ENCODE peak calls at places on chromosomes 11 and 22, in six cellular contexts. D is H1, B is breast epithelium, U is stomach, V is K562, Z is transverse colon. W is an unnamed sample.

GRCh38 chr22:29040385-29041275 is 21.0 kb downstream of the C22orf31 start:
- DNase-seq in D (no peak), B (peak), U (peak), V (peak), Z (peak), W (no peak)

GRCh38 chr11:47593934-47594855 is at the start of gene C1QTNF4:
- DNase-seq in D (peak), B (no peak), U (no peak), V (no peak), Z (no peak), W (no peak)

GRCh38 chr11:96105197-96105895 is 181.4 kb upstream of the MTMR2 start:
- DNase-seq in D (no peak), B (no peak), U (no peak), V (no peak), Z (no peak), W (no peak)

GRCh38 chr11:22304337-22304961 is 33.7 kb upstream of the SLC17A6 start:
- DNase-seq in D (no peak), B (no peak), U (no peak), V (peak), Z (no peak), W (no peak)

GRCh38 chr22:30874431-30875370 is 93.9 kb downstream of the MORC2 start:
- DNase-seq in D (no peak), B (no peak), U (no peak), V (no peak), Z (no peak), W (no peak)

GRCh38 chr22:37048133-37048532 is 3.4 kb upstream of the KCTD17 start:
- DNase-seq in D (no peak), B (no peak), U (no peak), V (no peak), Z (no peak), W (no peak)

GRCh38 chr11:73866095-73866579 is 10.5 kb downstream of the COA4 start:
- DNase-seq in D (no peak), B (no peak), U (no peak), V (no peak), Z (no peak), W (no peak)

GRCh38 chr11:59199546-59200420 is 12.9 kb downstream of the MPEG1 start:
- DNase-seq in D (no peak), B (no peak), U (no peak), V (no peak), Z (no peak), W (no peak)

GRCh38 chr11:17544181-17544622 is at the start of gene USH1C:
- DNase-seq in D (peak), B (no peak), U (peak), V (peak), Z (peak), W (no peak)

GRCh38 chr22:46038516-46039430 is 61.8 kb upstream of the WNT7B start:
- DNase-seq in D (no peak), B (no peak), U (no peak), V (no peak), Z (no peak), W (no peak)

GRCh38 chr11:103907548-103908455 is 128.6 kb upstream of the DDI1 start:
- DNase-seq in D (no peak), B (no peak), U (no peak), V (no peak), Z (no peak), W (no peak)

GRCh38 chr11:15493066-15493465 is 378.3 kb downstream of the INSC start:
- DNase-seq in D (no peak), B (no peak), U (no peak), V (no peak), Z (no peak), W (peak)

GRCh38 chr11:67301951-67302516 is 1.3 kb upstream of the SSH3 start:
- DNase-seq in D (peak), B (no peak), U (peak), V (peak), Z (peak), W (no peak)

GRCh38 chr22:46596032-46596441 is 24.1 kb upstream of the GRAMD4 start:
- DNase-seq in D (no peak), B (no peak), U (no peak), V (no peak), Z (no peak), W (no peak)

GRCh38 chr11:65391007-65391406 is 4.6 kb downstream of the FRMD8 start:
- DNase-seq in D (no peak), B (no peak), U (no peak), V (no peak), Z (no peak), W (no peak)

GRCh38 chr11:65389294-65389980 is 3.0 kb downstream of the FRMD8 start:
- DNase-seq in D (no peak), B (no peak), U (no peak), V (no peak), Z (no peak), W (no peak)

GRCh38 chr11:65386307-65387081 is at the start of gene FRMD8:
- DNase-seq in D (peak), B (peak), U (peak), V (peak), Z (peak), W (peak)

GRCh38 chr11:65390099-65390941 is 3.9 kb downstream of the FRMD8 start:
- DNase-seq in D (no peak), B (peak), U (no peak), V (peak), Z (no peak), W (no peak)

DNA sequence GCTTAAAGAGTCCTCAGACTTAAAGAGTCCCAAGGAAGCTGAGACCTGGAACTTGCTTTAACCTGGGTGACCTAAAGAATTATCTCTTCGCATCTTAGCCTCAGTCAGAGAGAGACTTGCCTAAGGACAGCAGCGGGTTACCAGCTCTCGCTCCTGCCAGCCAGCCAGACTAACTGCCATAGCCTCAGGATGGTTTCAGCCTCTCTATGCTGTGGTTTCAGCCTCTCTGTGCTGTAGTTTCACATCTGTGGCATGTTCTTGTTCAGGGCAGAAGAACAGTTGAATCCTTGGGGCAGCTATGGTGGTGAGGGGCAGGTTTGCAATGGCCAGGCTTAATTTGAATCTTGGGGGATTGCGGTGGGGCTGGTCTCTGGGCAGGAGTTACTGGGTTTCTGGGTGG is 2.3 kb downstream of the FRMD8 start:
- DNase-seq in D (no peak), B (no peak), U (no peak), V (no peak), Z (no peak), W (no peak)
- H3K4me3 ChIP-seq in D (no peak), B (peak), U (peak), V (no peak), Z (no peak), W (no peak)

GRCh38 chr11:117045956-117046355 is 52.3 kb downstream of the SIK3 start:
- DNase-seq in D (no peak), B (no peak), U (no peak), V (no peak), Z (no peak), W (no peak)

GRCh38 chr11:117039897-117040296 is 58.3 kb downstream of the SIK3 start:
- DNase-seq in D (no peak), B (no peak), U (no peak), V (no peak), Z (no peak), W (no peak)

GRCh38 chr11:117045196-117045595 is 53.0 kb downstream of the SIK3 start:
- DNase-seq in D (no peak), B (no peak), U (no peak), V (no peak), Z (peak), W (no peak)

GRCh38 chr11:117042689-117043088 is 55.5 kb downstream of the SIK3 start:
- DNase-seq in D (no peak), B (no peak), U (no peak), V (no peak), Z (no peak), W (no peak)

GRCh38 chr11:117044287-117045035 is 53.8 kb downstream of the SIK3 start:
- DNase-seq in D (no peak), B (no peak), U (no peak), V (no peak), Z (no peak), W (no peak)
- TF ChIP-seq POLR2AphosphoS5 in D (no peak), B (no peak), U (no peak), V (no peak), Z (no peak), W (no peak)

GRCh38 chr11:46381836-46382643 is 571 bp downstream of the MDK start:
- DNase-seq in D (peak), B (no peak), U (no peak), V (peak), Z (no peak), W (no peak)

GRCh38 chr11:46381046-46381835 is at the start of gene MDK:
- DNase-seq in D (peak), B (no peak), U (peak), V (peak), Z (peak), W (no peak)

GRCh38 chr11:46378811-46379482 is 2.5 kb upstream of the MDK start:
- DNase-seq in D (no peak), B (no peak), U (no peak), V (no peak), Z (no peak), W (peak)

GRCh38 chr11:46378296-46378695 is 3.2 kb upstream of the MDK start:
- DNase-seq in D (no peak), B (no peak), U (no peak), V (no peak), Z (no peak), W (peak)

DNA sequence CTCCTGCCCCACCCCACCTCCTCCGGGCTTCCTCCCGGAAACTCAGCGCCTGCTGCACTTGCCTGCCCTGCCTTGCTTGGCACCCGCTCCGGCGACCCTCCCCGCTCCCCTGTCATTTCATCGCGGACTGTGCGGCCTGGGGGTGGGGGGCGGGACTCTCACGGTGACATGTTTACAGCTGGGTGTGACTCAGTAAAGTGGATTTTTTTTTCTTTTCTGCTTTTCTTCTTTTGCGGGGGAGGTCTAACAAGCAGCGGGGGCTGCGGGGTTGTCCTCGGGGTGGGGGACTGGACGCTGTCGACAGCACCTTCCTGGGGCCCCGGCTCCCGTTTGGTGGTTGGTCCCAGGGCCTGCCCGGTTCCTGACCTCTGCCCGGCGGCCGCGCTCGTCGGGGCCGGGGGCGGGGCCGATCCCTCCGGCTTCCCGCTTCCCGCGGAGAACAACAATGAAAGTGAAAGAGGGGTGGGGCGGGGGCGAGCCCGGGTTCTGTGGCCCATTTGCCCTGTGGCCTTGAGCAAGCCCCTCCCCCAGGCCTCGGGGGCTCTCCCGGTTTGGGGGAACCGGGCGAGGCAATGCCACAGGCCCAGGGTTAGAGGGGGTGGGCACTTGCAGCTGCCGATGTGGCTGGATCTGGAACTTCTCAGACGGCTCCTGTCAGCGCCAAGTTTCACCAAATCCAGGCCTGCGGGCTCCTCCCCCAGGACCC is 976 bp upstream of the MDK start:
- DNase-seq in D (peak), B (peak), U (peak), V (peak), Z (peak), W (peak)
- TF ChIP-seq POLR2A in D (peak), B (no peak), U (no peak), V (peak), Z (peak), W (no peak)

DNA sequence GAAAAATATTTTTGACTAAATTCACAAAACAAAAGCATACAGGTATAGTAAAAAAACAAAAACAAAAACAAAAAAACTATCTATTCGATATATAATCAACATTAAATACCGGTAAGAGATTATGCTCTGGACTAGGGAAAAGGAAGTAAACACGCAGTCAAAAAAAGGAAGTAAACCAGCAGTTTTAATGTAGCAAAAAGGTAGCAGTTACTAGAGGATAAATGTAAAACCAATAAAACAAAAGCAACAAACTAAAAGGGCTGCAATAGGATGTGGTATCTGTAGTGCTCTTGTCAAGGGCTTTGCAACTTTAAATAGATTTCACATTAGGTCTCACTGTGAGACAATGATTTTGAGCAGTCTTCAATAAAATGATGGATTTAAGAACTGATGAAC is 2.4 kb downstream of the TRIM22 start:
- DNase-seq in D (no peak), B (no peak), U (no peak), V (no peak), Z (no peak), W (no peak)
- H3K4me3 ChIP-seq in D (no peak), B (peak), U (peak), V (no peak), Z (no peak), W (peak)

DNA sequence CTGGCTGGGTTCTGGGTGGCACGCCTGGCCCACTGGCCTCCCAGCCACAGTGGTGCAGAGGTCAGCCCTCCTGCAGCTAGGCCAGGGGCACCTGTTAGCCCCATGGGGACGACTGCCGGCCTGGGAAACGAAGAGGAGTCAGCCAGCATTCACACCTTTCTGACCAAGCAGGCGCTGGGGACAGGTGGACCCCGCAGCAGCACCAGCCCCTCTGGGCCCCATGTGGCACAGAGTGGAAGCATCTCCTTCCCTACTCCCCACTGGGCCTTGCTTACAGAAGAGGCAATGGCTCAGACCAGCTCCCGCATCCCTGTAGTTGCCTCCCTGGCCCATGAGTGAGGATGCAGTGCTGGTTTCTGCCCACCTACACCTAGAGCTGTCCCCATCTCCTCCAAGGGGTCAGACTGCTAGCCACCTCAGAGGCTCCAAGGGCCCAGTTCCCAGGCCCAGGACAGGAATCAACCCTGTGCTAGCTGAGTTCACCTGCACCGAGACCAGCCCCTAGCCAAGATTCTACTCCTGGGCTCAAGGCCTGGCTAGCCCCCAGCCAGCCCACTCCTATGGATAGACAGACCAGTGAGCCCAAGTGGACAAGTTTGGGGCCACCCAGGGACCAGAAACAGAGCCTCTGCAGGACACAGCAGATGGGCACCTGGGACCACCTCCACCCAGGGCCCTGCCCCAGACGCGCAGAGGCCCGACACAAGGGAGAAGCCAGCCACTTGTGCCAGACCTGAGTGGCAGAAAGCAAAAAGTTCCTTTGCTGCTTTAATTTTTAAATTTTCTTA is 27.7 kb upstream of the TXNRD2 start:
- DNase-seq in D (no peak), B (no peak), U (no peak), V (no peak), Z (no peak), W (no peak)
- TF ChIP-seq POLR2AphosphoS5 in D (no peak), B (no peak), U (no peak), V (peak), Z (no peak), W (no peak)

W was measured in esophagus muscularis mucosa.